ENCODE peak calls at places on chromosomes 11 and 22, in five cellular contexts. One of them, this sample, is unnamed. For H3K4me1 and H3K9me3, the result is how much of the 10 kb centered on the place peaks cover.

GRCh38 chr22:46086577-46087335 is 63.6 kb upstream of the PPARA start:
- DNase-seq in CD8-positive, alpha-beta T cell: no peak
- DNase-seq in cardiac muscle cell: no peak
- DNase-seq in ovary: peak
- DNase-seq in tibial nerve: peak
- DNase-seq in this sample: peak

GRCh38 chr22:37343343-37343742 is 61.0 kb downstream of the CYTH4 start:
- DNase-seq in CD8-positive, alpha-beta T cell: no peak
- DNase-seq in ovary: no peak
- DNase-seq in cardiac muscle cell: peak
- DNase-seq in tibial nerve: no peak
- DNase-seq in this sample: no peak

GRCh38 chr11:8329961-8330361 is 66.3 kb upstream of the LMO1 start:
- DNase-seq in ovary: no peak
- DNase-seq in CD8-positive, alpha-beta T cell: no peak
- DNase-seq in cardiac muscle cell: no peak
- DNase-seq in tibial nerve: no peak
- DNase-seq in this sample: no peak

GRCh38 chr11:114166897-114167323 is 107.4 kb downstream of the ZBTB16 start:
- DNase-seq in tibial nerve: peak
- DNase-seq in CD8-positive, alpha-beta T cell: no peak
- DNase-seq in ovary: no peak
- DNase-seq in cardiac muscle cell: peak
- DNase-seq in this sample: no peak

GRCh38 chr11:84722583-84723108 is 904.5 kb downstream of the DLG2 start:
- DNase-seq in ovary: no peak
- DNase-seq in CD8-positive, alpha-beta T cell: no peak
- DNase-seq in cardiac muscle cell: no peak
- DNase-seq in tibial nerve: no peak
- DNase-seq in this sample: no peak

GRCh38 chr11:58513747-58514367 is 6.0 kb upstream of the OR5B21 start:
- DNase-seq in CD8-positive, alpha-beta T cell: no peak
- DNase-seq in ovary: no peak
- DNase-seq in cardiac muscle cell: peak
- DNase-seq in tibial nerve: no peak
- DNase-seq in this sample: no peak

GRCh38 chr22:45064313-45065268 is 54.8 kb upstream of the PHF21B start:
- DNase-seq in cardiac muscle cell: peak
- DNase-seq in CD8-positive, alpha-beta T cell: no peak
- DNase-seq in ovary: no peak
- DNase-seq in tibial nerve: no peak
- DNase-seq in this sample: no peak

GRCh38 chr11:117984471-117984870 is 1.7 kb upstream of the IL10RA start:
- DNase-seq in CD8-positive, alpha-beta T cell: no peak
- DNase-seq in cardiac muscle cell: no peak
- DNase-seq in tibial nerve: no peak
- DNase-seq in ovary: no peak
- DNase-seq in this sample: no peak

GRCh38 chr22:17578129-17578754 is 14.9 kb downstream of the SLC25A18 start:
- DNase-seq in cardiac muscle cell: peak
- DNase-seq in tibial nerve: peak
- DNase-seq in CD8-positive, alpha-beta T cell: no peak
- DNase-seq in ovary: peak
- DNase-seq in this sample: no peak

GRCh38 chr11:94549166-94549565 is 5.4 kb downstream of the FUT4 start:
- DNase-seq in tibial nerve: no peak
- DNase-seq in cardiac muscle cell: no peak
- DNase-seq in ovary: no peak
- DNase-seq in CD8-positive, alpha-beta T cell: no peak
- DNase-seq in this sample: no peak

GRCh38 chr22:28025866-28026575 is 107.0 kb upstream of the PITPNB start:
- DNase-seq in CD8-positive, alpha-beta T cell: no peak
- DNase-seq in ovary: peak
- DNase-seq in tibial nerve: no peak
- DNase-seq in cardiac muscle cell: no peak
- DNase-seq in this sample: no peak

GRCh38 chr22:44444341-44445306 is 53.4 kb downstream of the RTL6 start:
- DNase-seq in ovary: no peak
- DNase-seq in cardiac muscle cell: no peak
- DNase-seq in CD8-positive, alpha-beta T cell: no peak
- DNase-seq in tibial nerve: no peak
- DNase-seq in this sample: no peak

GRCh38 chr11:64233913-64234839 is at the start of gene VEGFB:
- DNase-seq in CD8-positive, alpha-beta T cell: no peak
- DNase-seq in tibial nerve: peak
- DNase-seq in ovary: peak
- DNase-seq in cardiac muscle cell: peak
- DNase-seq in this sample: peak

GRCh38 chr11:36123353-36124220 is 165.6 kb downstream of the COMMD9 start:
- DNase-seq in CD8-positive, alpha-beta T cell: no peak
- DNase-seq in tibial nerve: no peak
- DNase-seq in ovary: peak
- DNase-seq in cardiac muscle cell: no peak
- DNase-seq in this sample: peak

GRCh38 chr11:131248588-131248987 is 121.8 kb upstream of the NTM start:
- DNase-seq in CD8-positive, alpha-beta T cell: no peak
- DNase-seq in ovary: no peak
- DNase-seq in tibial nerve: no peak
- DNase-seq in cardiac muscle cell: peak
- DNase-seq in this sample: no peak

DNA sequence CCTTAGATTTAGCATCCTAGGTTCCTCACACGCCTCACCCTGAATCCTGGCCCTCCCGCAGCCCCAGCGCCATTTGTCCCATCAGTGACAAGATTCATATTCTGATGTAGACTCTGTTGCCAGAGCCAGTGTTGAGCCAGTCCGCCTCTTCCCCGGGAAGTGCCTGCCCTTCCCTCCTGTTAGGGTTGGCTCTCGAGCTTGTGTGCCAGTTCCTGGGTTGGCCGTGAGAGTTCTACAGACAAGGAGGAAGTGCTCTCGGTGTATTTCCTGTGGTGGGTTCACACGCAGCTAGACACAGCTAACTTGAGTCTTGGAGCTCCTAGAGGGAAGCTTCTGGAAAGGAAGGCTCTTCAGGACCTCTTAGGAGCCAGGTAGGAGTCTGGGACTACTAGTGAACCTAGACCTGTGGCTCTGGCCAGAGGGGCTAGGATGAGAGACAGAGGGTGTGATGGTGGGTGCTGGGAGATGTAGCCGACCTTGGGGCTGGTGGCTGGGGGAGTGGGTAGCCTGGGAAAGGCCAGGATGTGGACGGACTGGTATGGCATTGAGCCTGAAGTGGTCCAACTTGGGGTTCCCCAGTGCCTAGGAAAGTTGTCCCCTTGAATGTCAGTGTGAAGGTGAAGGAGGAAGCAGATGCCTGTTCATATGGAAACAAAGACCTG is at the start of gene IL18BP:
- DNase-seq in tibial nerve: no peak
- DNase-seq in ovary: no peak
- DNase-seq in cardiac muscle cell: no peak
- DNase-seq in CD8-positive, alpha-beta T cell: no peak
- DNase-seq in this sample: peak
- H3K27ac ChIP-seq in tibial nerve: peak
- H3K27ac ChIP-seq in ovary: peak
- H3K27ac ChIP-seq in cardiac muscle cell: peak
- H3K27ac ChIP-seq in CD8-positive, alpha-beta T cell: peak
- H3K27ac ChIP-seq in this sample: peak

GRCh38 chr11:12234216-12234615 is 123.8 kb downstream of the MICAL2 start:
- DNase-seq in ovary: no peak
- DNase-seq in CD8-positive, alpha-beta T cell: no peak
- DNase-seq in cardiac muscle cell: peak
- DNase-seq in tibial nerve: no peak
- DNase-seq in this sample: no peak

GRCh38 chr11:12229450-12230229 is 119.2 kb downstream of the MICAL2 start:
- DNase-seq in cardiac muscle cell: no peak
- DNase-seq in ovary: no peak
- DNase-seq in tibial nerve: no peak
- DNase-seq in CD8-positive, alpha-beta T cell: no peak
- DNase-seq in this sample: no peak

GRCh38 chr11:12232819-12233601 is 122.6 kb downstream of the MICAL2 start:
- DNase-seq in CD8-positive, alpha-beta T cell: no peak
- DNase-seq in tibial nerve: no peak
- DNase-seq in cardiac muscle cell: peak
- DNase-seq in ovary: no peak
- DNase-seq in this sample: no peak

GRCh38 chr11:12233602-12233925 is 123.2 kb downstream of the MICAL2 start:
- DNase-seq in tibial nerve: no peak
- DNase-seq in ovary: no peak
- DNase-seq in CD8-positive, alpha-beta T cell: no peak
- DNase-seq in cardiac muscle cell: peak
- DNase-seq in this sample: no peak

GRCh38 chr11:12232160-12232559 is 121.8 kb downstream of the MICAL2 start:
- DNase-seq in CD8-positive, alpha-beta T cell: no peak
- DNase-seq in tibial nerve: no peak
- DNase-seq in ovary: no peak
- DNase-seq in cardiac muscle cell: no peak
- DNase-seq in this sample: peak
- H3K4me1 ChIP-seq in CD8-positive, alpha-beta T cell: under half
- H3K4me1 ChIP-seq in tibial nerve: under half
- H3K4me1 ChIP-seq in ovary: under half
- H3K4me1 ChIP-seq in cardiac muscle cell: under half
- H3K4me1 ChIP-seq in this sample: under half

GRCh38 chr22:47257566-47257965 is 495.1 kb downstream of the TBC1D22A start:
- DNase-seq in CD8-positive, alpha-beta T cell: no peak
- DNase-seq in cardiac muscle cell: no peak
- DNase-seq in ovary: no peak
- DNase-seq in tibial nerve: no peak
- DNase-seq in this sample: no peak

GRCh38 chr22:47260551-47260950 is 498.1 kb downstream of the TBC1D22A start:
- DNase-seq in ovary: no peak
- DNase-seq in CD8-positive, alpha-beta T cell: no peak
- DNase-seq in tibial nerve: no peak
- DNase-seq in cardiac muscle cell: no peak
- DNase-seq in this sample: no peak

GRCh38 chr22:47259049-47259448 is 496.6 kb downstream of the TBC1D22A start:
- DNase-seq in ovary: no peak
- DNase-seq in tibial nerve: no peak
- DNase-seq in CD8-positive, alpha-beta T cell: no peak
- DNase-seq in cardiac muscle cell: no peak
- DNase-seq in this sample: no peak

GRCh38 chr22:47259990-47260389 is 497.5 kb downstream of the TBC1D22A start:
- DNase-seq in tibial nerve: no peak
- DNase-seq in ovary: no peak
- DNase-seq in cardiac muscle cell: no peak
- DNase-seq in CD8-positive, alpha-beta T cell: no peak
- DNase-seq in this sample: no peak
- H3K9me3 ChIP-seq in tibial nerve: under half
- H3K9me3 ChIP-seq in ovary: under half
- H3K9me3 ChIP-seq in cardiac muscle cell: under half
- H3K9me3 ChIP-seq in CD8-positive, alpha-beta T cell: under half
- H3K9me3 ChIP-seq in this sample: under half

GRCh38 chr11:128705124-128705920 is 11.4 kb downstream of the FLI1 start:
- DNase-seq in tibial nerve: no peak
- DNase-seq in CD8-positive, alpha-beta T cell: no peak
- DNase-seq in cardiac muscle cell: no peak
- DNase-seq in ovary: no peak
- DNase-seq in this sample: no peak

GRCh38 chr11:128708660-128709059 is 14.8 kb downstream of the FLI1 start:
- DNase-seq in ovary: no peak
- DNase-seq in tibial nerve: no peak
- DNase-seq in cardiac muscle cell: no peak
- DNase-seq in CD8-positive, alpha-beta T cell: no peak
- DNase-seq in this sample: no peak

GRCh38 chr11:128704517-128704916 is 10.6 kb downstream of the FLI1 start:
- DNase-seq in cardiac muscle cell: no peak
- DNase-seq in tibial nerve: no peak
- DNase-seq in CD8-positive, alpha-beta T cell: no peak
- DNase-seq in ovary: no peak
- DNase-seq in this sample: no peak

GRCh38 chr11:128709402-128709801 is 15.5 kb downstream of the FLI1 start:
- DNase-seq in tibial nerve: no peak
- DNase-seq in ovary: no peak
- DNase-seq in CD8-positive, alpha-beta T cell: no peak
- DNase-seq in cardiac muscle cell: peak
- DNase-seq in this sample: no peak

DNA sequence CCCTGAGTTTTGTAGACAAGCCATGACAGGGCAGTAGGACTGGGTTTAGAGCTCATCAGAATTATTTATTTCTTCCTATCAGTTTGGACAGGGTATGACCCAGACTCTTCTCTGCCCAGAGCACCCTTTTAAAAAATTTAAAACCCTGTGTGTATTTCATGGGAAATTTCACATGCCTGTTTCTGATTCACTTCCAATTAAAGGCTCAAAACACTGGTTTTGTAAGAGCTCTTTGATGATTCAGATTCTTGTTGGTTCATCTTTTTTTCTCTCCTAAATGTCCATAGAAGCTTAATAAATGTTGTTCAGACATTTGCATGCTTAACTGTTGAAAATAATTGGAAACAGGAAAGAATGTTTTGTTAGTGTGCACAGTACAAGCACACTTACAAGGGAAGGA is 13.8 kb downstream of the FLI1 start:
- DNase-seq in ovary: no peak
- DNase-seq in CD8-positive, alpha-beta T cell: no peak
- DNase-seq in cardiac muscle cell: peak
- DNase-seq in tibial nerve: no peak
- DNase-seq in this sample: no peak
- H3K27ac ChIP-seq in ovary: no peak
- H3K27ac ChIP-seq in CD8-positive, alpha-beta T cell: no peak
- H3K27ac ChIP-seq in cardiac muscle cell: no peak
- H3K27ac ChIP-seq in tibial nerve: no peak
- H3K27ac ChIP-seq in this sample: no peak

GRCh38 chr11:34644669-34645406 is 23.9 kb downstream of the EHF start:
- DNase-seq in ovary: no peak
- DNase-seq in tibial nerve: no peak
- DNase-seq in cardiac muscle cell: peak
- DNase-seq in CD8-positive, alpha-beta T cell: no peak
- DNase-seq in this sample: no peak
- H3K4me1 ChIP-seq in ovary: under half
- H3K4me1 ChIP-seq in tibial nerve: under half
- H3K4me1 ChIP-seq in cardiac muscle cell: under half
- H3K4me1 ChIP-seq in CD8-positive, alpha-beta T cell: under half
- H3K4me1 ChIP-seq in this sample: under half

GRCh38 chr22:48900327-48900597 is 927.4 kb downstream of the BRD1 start:
- DNase-seq in ovary: no peak
- DNase-seq in CD8-positive, alpha-beta T cell: no peak
- DNase-seq in tibial nerve: no peak
- DNase-seq in cardiac muscle cell: no peak
- DNase-seq in this sample: no peak
- H3K9me3 ChIP-seq in ovary: under half
- H3K9me3 ChIP-seq in CD8-positive, alpha-beta T cell: under half
- H3K9me3 ChIP-seq in tibial nerve: under half
- H3K9me3 ChIP-seq in cardiac muscle cell: under half
- H3K9me3 ChIP-seq in this sample: under half

DNA sequence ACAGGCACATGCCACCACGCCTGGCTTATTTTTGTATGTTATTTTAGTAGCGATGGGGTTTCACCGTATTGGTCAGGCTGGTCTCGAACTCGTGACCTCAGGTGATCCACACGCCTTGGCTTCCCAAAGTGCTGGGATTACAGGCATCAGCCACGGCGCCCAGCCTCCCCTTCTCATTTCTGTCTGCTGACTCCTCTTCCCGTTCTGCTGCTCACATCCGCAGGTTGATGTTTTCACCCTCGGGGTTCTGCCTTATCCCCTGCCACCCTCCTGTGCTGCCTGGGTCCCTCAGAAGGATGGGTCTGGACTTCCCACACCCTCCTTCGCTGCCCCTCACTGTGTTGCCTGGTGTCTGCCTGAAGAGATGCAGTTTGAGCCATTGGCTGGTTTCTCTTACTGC is 19.2 kb upstream of the VSIG10L2 start:
- DNase-seq in tibial nerve: no peak
- DNase-seq in cardiac muscle cell: no peak
- DNase-seq in CD8-positive, alpha-beta T cell: no peak
- DNase-seq in ovary: no peak
- DNase-seq in this sample: no peak
- H3K27ac ChIP-seq in tibial nerve: no peak
- H3K27ac ChIP-seq in cardiac muscle cell: no peak
- H3K27ac ChIP-seq in CD8-positive, alpha-beta T cell: no peak
- H3K27ac ChIP-seq in ovary: no peak
- H3K27ac ChIP-seq in this sample: no peak

This sample was measured in aorta.